ENCODE peak calls at places on chromosomes 4 and X, in six cellular contexts. S, H, L, T, P and K are unnamed samples.

GRCh38 chr4:42655921-42656735 is 777 bp downstream of the ATP8A1 start:
- DNase-seq in L (no peak), P (peak), H (no peak), T (peak), S (peak), K (no peak)

GRCh38 chr4:89365375-89366170 is 58.0 kb upstream of the GPRIN3 start:
- DNase-seq in L (no peak), H (no peak), T (no peak), S (no peak), P (no peak), K (no peak)

GRCh38 chrX:20240201-20240600 is 26.5 kb downstream of the RPS6KA3 start:
- DNase-seq in P (no peak), H (peak), S (no peak), L (no peak), T (no peak), K (no peak)

GRCh38 chr4:600850-601515 is 24.4 kb upstream of the PDE6B start:
- DNase-seq in S (no peak), H (no peak), T (no peak), L (no peak), P (no peak), K (no peak)

GRCh38 chrX:130691576-130691975 is 211.4 kb downstream of the ENOX2 start:
- DNase-seq in S (no peak), T (no peak), L (no peak), P (no peak), H (no peak), K (no peak)

GRCh38 chr4:3781193-3781886 is 15.2 kb downstream of the ADRA2C start:
- DNase-seq in S (no peak), P (no peak), H (no peak), L (no peak), T (no peak), K (no peak)

GRCh38 chr4:168449740-168450442 is 30.4 kb downstream of the DDX60L start:
- DNase-seq in L (no peak), H (peak), P (no peak), T (no peak), S (no peak), K (no peak)

GRCh38 chr4:18291313-18291712 is 269.8 kb upstream of the LCORL start:
- DNase-seq in T (no peak), P (no peak), H (no peak), S (no peak), L (no peak), K (no peak)

GRCh38 chr4:7742807-7743158 is 196.9 kb downstream of the AFAP1 start:
- DNase-seq in L (no peak), H (no peak), S (no peak), P (no peak), T (no peak), K (no peak)

GRCh38 chr4:125994430-125994829 is 679.7 kb downstream of the FAT4 start:
- DNase-seq in H (no peak), P (no peak), S (no peak), T (no peak), L (no peak), K (no peak)

GRCh38 chrX:45806410-45807121 is 605.9 kb upstream of the DIPK2B start:
- DNase-seq in S (no peak), P (no peak), T (no peak), L (no peak), H (peak), K (no peak)

GRCh38 chr4:151035321-151035720 is 20.2 kb upstream of the LRBA start:
- DNase-seq in L (peak), P (no peak), S (no peak), T (no peak), H (no peak), K (peak)

GRCh38 chr4:61401771-61402170 is 201.6 kb downstream of the ADGRL3 start:
- DNase-seq in T (no peak), L (peak), S (no peak), P (no peak), H (no peak), K (peak)

GRCh38 chr4:165532976-165533375 is 154.2 kb downstream of the CPE start:
- DNase-seq in P (no peak), H (no peak), T (no peak), L (no peak), S (no peak), K (no peak)

GRCh38 chr4:133208694-133209285 is 59.7 kb downstream of the PCDH10 start:
- DNase-seq in H (no peak), T (no peak), S (no peak), L (no peak), P (no peak), K (no peak)

GRCh38 chrX:15087747-15088146 is 182.1 kb downstream of the ASB9 start:
- DNase-seq in P (no peak), T (no peak), S (no peak), L (no peak), H (no peak), K (no peak)

GRCh38 chrX:12949927-12950656 is 24.8 kb upstream of the TMSB4X start:
- DNase-seq in H (peak), P (peak), T (peak), S (peak), L (peak), K (no peak)

GRCh38 chrX:144219035-144219434 is 335.2 kb downstream of the UBE2NL start:
- DNase-seq in H (peak), S (no peak), T (peak), L (no peak), P (no peak), K (no peak)